ENCODE peak calls at places on chromosome X, in six cellular contexts. One of them, this sample, is unnamed.

GRCh38 chrX:104270916-104271512 is 16.3 kb upstream of the ESX1 start:
- DNase-seq in endothelial cell: peak; percentile 49
- DNase-seq in progenitor cell of endocrine pancreas: no peak
- DNase-seq in A549: peak; percentile 58
- DNase-seq in tibial artery: peak; percentile 64
- DNase-seq in Calu3: peak; percentile 58
- DNase-seq in this sample: peak; percentile 40

GRCh38 chrX:123504047-123504446 is 228.8 kb downstream of the THOC2 start:
- DNase-seq in endothelial cell: no peak
- DNase-seq in progenitor cell of endocrine pancreas: no peak
- DNase-seq in A549: no peak
- DNase-seq in tibial artery: no peak
- DNase-seq in Calu3: no peak
- DNase-seq in this sample: no peak

GRCh38 chrX:2485789-2486345 is 14.9 kb downstream of the DHRSX start:
- DNase-seq in endothelial cell: no peak
- DNase-seq in progenitor cell of endocrine pancreas: no peak
- DNase-seq in A549: no peak
- DNase-seq in tibial artery: no peak
- DNase-seq in Calu3: no peak
- DNase-seq in this sample: no peak

GRCh38 chrX:850471-850916 is 219.9 kb downstream of the SHOX start:
- DNase-seq in endothelial cell: no peak
- DNase-seq in progenitor cell of endocrine pancreas: no peak
- DNase-seq in A549: no peak
- DNase-seq in tibial artery: no peak
- DNase-seq in Calu3: peak; percentile 29
- DNase-seq in this sample: no peak

GRCh38 chrX:9948406-9948805 is 18.8 kb upstream of the CLDN34 start:
- DNase-seq in endothelial cell: no peak
- DNase-seq in progenitor cell of endocrine pancreas: no peak
- DNase-seq in A549: no peak
- DNase-seq in tibial artery: no peak
- DNase-seq in Calu3: no peak
- DNase-seq in this sample: no peak

GRCh38 chrX:123336666-123337065 is 152.6 kb downstream of the GRIA3 start:
- DNase-seq in endothelial cell: no peak
- DNase-seq in progenitor cell of endocrine pancreas: no peak
- DNase-seq in A549: no peak
- DNase-seq in tibial artery: no peak
- DNase-seq in Calu3: no peak
- DNase-seq in this sample: no peak

GRCh38 chrX:42691196-42691595 is 86.8 kb downstream of the PPP1R2C start:
- DNase-seq in endothelial cell: no peak
- DNase-seq in progenitor cell of endocrine pancreas: no peak
- DNase-seq in A549: no peak
- DNase-seq in tibial artery: no peak
- DNase-seq in Calu3: no peak
- DNase-seq in this sample: no peak

GRCh38 chrX:112734250-112734649 is 54.5 kb upstream of the LHFPL1 start:
- DNase-seq in endothelial cell: no peak
- DNase-seq in progenitor cell of endocrine pancreas: no peak
- DNase-seq in A549: no peak
- DNase-seq in tibial artery: peak; percentile 42
- DNase-seq in Calu3: no peak
- DNase-seq in this sample: no peak

DNA sequence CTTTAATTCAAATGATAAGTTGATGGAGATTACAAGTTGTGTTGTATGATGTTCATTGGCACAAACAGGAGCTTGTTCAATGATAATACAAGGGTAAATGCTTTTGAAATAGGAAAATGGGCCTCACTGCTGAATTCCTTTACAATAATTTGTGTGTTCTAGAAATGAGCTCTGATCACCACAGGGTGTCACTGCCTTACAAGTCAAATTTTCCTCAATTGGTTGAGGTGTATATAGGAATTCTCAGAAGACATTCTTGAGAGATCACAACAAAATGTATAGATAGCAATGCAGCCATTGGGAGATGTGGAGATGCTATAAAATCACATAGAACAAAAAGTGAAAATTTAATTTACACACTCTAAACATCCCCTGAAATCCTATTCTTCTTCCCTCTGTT is 49.6 kb downstream of the KLF8 start:
- DNase-seq in endothelial cell: peak; percentile 3
- DNase-seq in progenitor cell of endocrine pancreas: no peak
- DNase-seq in A549: peak; percentile 40
- DNase-seq in tibial artery: no peak
- DNase-seq in Calu3: peak; percentile 11
- DNase-seq in this sample: no peak
- TF ChIP-seq CTCF in endothelial cell: no peak
- TF ChIP-seq CTCF in progenitor cell of endocrine pancreas: peak; percentile 44
- TF ChIP-seq CTCF in A549: peak; percentile 34
- TF ChIP-seq CTCF in tibial artery: no peak
- TF ChIP-seq CTCF in Calu3: no peak
- TF ChIP-seq CTCF in this sample: peak; percentile 52

DNA sequence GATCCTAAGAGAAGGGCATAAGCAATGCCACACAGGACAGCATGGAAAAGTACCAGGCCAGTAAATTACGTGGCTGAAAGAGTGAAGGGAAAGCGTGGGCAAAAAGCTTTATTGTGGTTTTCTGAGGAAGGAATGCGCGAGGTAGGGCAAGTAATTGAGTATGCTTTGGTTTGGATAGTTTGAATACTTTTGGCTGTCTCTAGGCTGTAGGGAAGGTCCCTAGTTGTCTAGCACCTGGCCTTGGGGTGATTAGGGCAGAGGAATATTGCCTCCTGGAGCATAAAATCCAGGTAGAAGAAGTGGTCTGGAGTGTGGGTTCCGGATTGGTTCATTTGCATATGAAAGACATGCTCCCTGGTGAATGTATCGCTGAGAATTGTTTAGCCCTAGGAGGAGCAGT is 46.4 kb upstream of the NALF2 start:
- DNase-seq in endothelial cell: no peak
- DNase-seq in progenitor cell of endocrine pancreas: no peak
- DNase-seq in A549: no peak
- DNase-seq in tibial artery: no peak
- DNase-seq in Calu3: no peak
- DNase-seq in this sample: no peak
- TF ChIP-seq CTCF in endothelial cell: no peak
- TF ChIP-seq CTCF in progenitor cell of endocrine pancreas: no peak
- TF ChIP-seq CTCF in A549: no peak
- TF ChIP-seq CTCF in tibial artery: no peak
- TF ChIP-seq CTCF in Calu3: no peak
- TF ChIP-seq CTCF in this sample: no peak

GRCh38 chrX:14347523-14347922 is 181.8 kb upstream of the GLRA2 start:
- DNase-seq in endothelial cell: no peak
- DNase-seq in progenitor cell of endocrine pancreas: no peak
- DNase-seq in A549: no peak
- DNase-seq in tibial artery: no peak
- DNase-seq in Calu3: no peak
- DNase-seq in this sample: no peak

GRCh38 chrX:14344172-14344940 is 185.0 kb upstream of the GLRA2 start:
- DNase-seq in endothelial cell: no peak
- DNase-seq in progenitor cell of endocrine pancreas: no peak
- DNase-seq in A549: no peak
- DNase-seq in tibial artery: no peak
- DNase-seq in Calu3: no peak
- DNase-seq in this sample: no peak
- TF ChIP-seq CTCF in endothelial cell: peak; percentile 20
- TF ChIP-seq CTCF in progenitor cell of endocrine pancreas: peak; percentile 31
- TF ChIP-seq CTCF in A549: no peak
- TF ChIP-seq CTCF in tibial artery: no peak
- TF ChIP-seq CTCF in Calu3: no peak
- TF ChIP-seq CTCF in this sample: peak; percentile 45

GRCh38 chrX:47500541-47500940 is 17.5 kb upstream of the ZNF41 start:
- DNase-seq in endothelial cell: no peak
- DNase-seq in progenitor cell of endocrine pancreas: no peak
- DNase-seq in A549: no peak
- DNase-seq in tibial artery: no peak
- DNase-seq in Calu3: no peak
- DNase-seq in this sample: no peak

GRCh38 chrX:47498411-47498810 is 15.4 kb upstream of the ZNF41 start:
- DNase-seq in endothelial cell: no peak
- DNase-seq in progenitor cell of endocrine pancreas: no peak
- DNase-seq in A549: no peak
- DNase-seq in tibial artery: no peak
- DNase-seq in Calu3: no peak
- DNase-seq in this sample: no peak

GRCh38 chrX:47501226-47502071 is 18.4 kb upstream of the ZNF41 start:
- DNase-seq in endothelial cell: no peak
- DNase-seq in progenitor cell of endocrine pancreas: no peak
- DNase-seq in A549: no peak
- DNase-seq in tibial artery: no peak
- DNase-seq in Calu3: no peak
- DNase-seq in this sample: no peak

GRCh38 chrX:47499291-47499690 is 16.3 kb upstream of the ZNF41 start:
- DNase-seq in endothelial cell: no peak
- DNase-seq in progenitor cell of endocrine pancreas: no peak
- DNase-seq in A549: no peak
- DNase-seq in tibial artery: no peak
- DNase-seq in Calu3: no peak
- DNase-seq in this sample: no peak

GRCh38 chrX:47497274-47497673 is 14.3 kb upstream of the ZNF41 start:
- DNase-seq in endothelial cell: no peak
- DNase-seq in progenitor cell of endocrine pancreas: no peak
- DNase-seq in A549: peak; percentile 5
- DNase-seq in tibial artery: no peak
- DNase-seq in Calu3: no peak
- DNase-seq in this sample: no peak
- TF ChIP-seq CTCF in endothelial cell: no peak
- TF ChIP-seq CTCF in progenitor cell of endocrine pancreas: peak; percentile 30
- TF ChIP-seq CTCF in A549: peak; percentile 40
- TF ChIP-seq CTCF in tibial artery: no peak
- TF ChIP-seq CTCF in Calu3: no peak
- TF ChIP-seq CTCF in this sample: peak; percentile 38